ENCODE peak calls at places on chromosomes 12 and 14, in six cellular contexts. O, Y, D, N, P and E are unnamed samples.

GRCh38 chr12:86772688-86773087 is 516.5 kb upstream of the MGAT4C start:
- DNase-seq in Y (no peak), O (no peak), N (no peak), D (no peak), P (no peak), E (no peak)

GRCh38 chr12:59036973-59037807 is 116.9 kb upstream of the LRIG3 start:
- DNase-seq in Y (no peak), O (peak), P (no peak), N (no peak), D (no peak), E (no peak)

GRCh38 chr14:63544641-63545234 is 1.6 kb upstream of the PPP2R5E start:
- DNase-seq in Y (no peak), D (no peak), N (no peak), P (no peak), O (peak), E (no peak)

GRCh38 chr12:12008232-12008850 is 62.4 kb upstream of the BCL2L14 start:
- DNase-seq in Y (no peak), D (peak), O (no peak), P (no peak), N (no peak), E (no peak)

GRCh38 chr14:58479975-58480374 is 52.5 kb downstream of the KIAA0586 start:
- DNase-seq in P (no peak), Y (no peak), N (no peak), O (no peak), D (no peak), E (no peak)

GRCh38 chr12:26573212-26573909 is 259.6 kb downstream of the ITPR2 start:
- DNase-seq in N (no peak), Y (no peak), P (no peak), O (no peak), D (no peak), E (no peak)

GRCh38 chr12:129615001-129615400 is 288.8 kb downstream of the TMEM132D start:
- DNase-seq in N (no peak), O (no peak), Y (no peak), D (no peak), P (no peak), E (no peak)

GRCh38 chr14:59707778-59708635 is 131.4 kb upstream of the CCDC175 start:
- DNase-seq in O (no peak), P (no peak), D (no peak), Y (no peak), N (no peak), E (no peak)

GRCh38 chr14:54728700-54729527 is 162.0 kb downstream of the SAMD4A start:
- DNase-seq in Y (no peak), P (no peak), D (no peak), N (no peak), O (peak), E (no peak)

GRCh38 chr12:72836184-72836583 is 564.0 kb downstream of the TRHDE start:
- DNase-seq in P (no peak), Y (no peak), D (no peak), N (no peak), O (no peak), E (no peak)

GRCh38 chr12:96365604-96366230 is 34.5 kb downstream of the CDK17 start:
- DNase-seq in O (peak), D (no peak), P (no peak), Y (no peak), N (no peak), E (no peak)

GRCh38 chr12:116152268-116152667 is 125.2 kb downstream of the MED13L start:
- DNase-seq in D (no peak), O (peak), P (no peak), Y (no peak), N (no peak), E (no peak)

GRCh38 chr12:54126696-54127537 is 61.9 kb downstream of the SMUG1 start:
- DNase-seq in O (peak), Y (no peak), D (no peak), N (no peak), P (peak), E (no peak)

GRCh38 chr12:18171571-18171970 is 81.6 kb upstream of the RERGL start:
- DNase-seq in O (no peak), P (no peak), N (no peak), D (no peak), Y (no peak), E (no peak)

GRCh38 chr14:59632381-59632780 is 55.8 kb upstream of the CCDC175 start:
- DNase-seq in N (no peak), Y (no peak), O (peak), D (no peak), P (no peak), E (no peak)

GRCh38 chr14:99537399-99537798 is 56.2 kb downstream of the CCNK start:
- DNase-seq in Y (no peak), O (peak), N (no peak), P (no peak), D (no peak), E (no peak)

GRCh38 chr14:72904840-72905561 is 11.1 kb upstream of the DPF3 start:
- DNase-seq in P (peak), Y (no peak), D (peak), O (peak), N (peak), E (peak)

GRCh38 chr12:98440165-98440581 is 75.2 kb upstream of the TMPO start:
- DNase-seq in N (no peak), Y (peak), D (no peak), P (peak), O (peak), E (no peak)

GRCh38 chr12:76747245-76747644 is 16.7 kb upstream of the ZDHHC17 start:
- DNase-seq in D (no peak), P (no peak), O (no peak), Y (no peak), N (no peak), E (no peak)

GRCh38 chr12:57243521-57244305 is 7.3 kb downstream of the STAC3 start:
- DNase-seq in P (peak), D (peak), O (peak), N (peak), Y (no peak), E (no peak)

GRCh38 chr14:105193916-105194782 is 13.0 kb upstream of the NUDT14 start:
- DNase-seq in N (no peak), P (no peak), D (peak), Y (no peak), O (no peak), E (no peak)

GRCh38 chr12:108567388-108567787 is 5.0 kb downstream of the ISCU start:
- DNase-seq in O (no peak), D (no peak), P (no peak), Y (no peak), N (no peak), E (no peak)